ENCODE peak calls at places on chromosome 17, in four cellular contexts. K, O, T and A are unnamed samples.

GRCh38 chr17:3747805-3748204 is 24.1 kb downstream of the HASPIN start:
- DNase-seq in K (no peak), O (peak), T (no peak), A (no peak)

GRCh38 chr17:57541472-57542394 is 203.4 kb downstream of the CCDC182 start:
- DNase-seq in T (no peak), K (no peak), O (peak), A (no peak)

GRCh38 chr17:6913608-6914443 is 82.0 kb upstream of the ALOX12 start:
- DNase-seq in T (peak), K (peak), O (peak), A (peak)

GRCh38 chr17:17137731-17138585 is 68.2 kb downstream of the PLD6 start:
- DNase-seq in K (no peak), O (no peak), T (no peak), A (no peak)

GRCh38 chr17:9202572-9202971 is 181.3 kb downstream of the NTN1 start:
- DNase-seq in T (no peak), K (no peak), O (no peak), A (no peak)

GRCh38 chr17:65131946-65132345 is 5.2 kb upstream of the RGS9 start:
- DNase-seq in T (no peak), K (no peak), O (no peak), A (no peak)

GRCh38 chr17:45686250-45686649 is 97.9 kb upstream of the CRHR1 start:
- DNase-seq in T (no peak), O (peak), K (no peak), A (no peak)

GRCh38 chr17:46733837-46734516 is 84.5 kb downstream of the WNT3 start:
- DNase-seq in O (no peak), T (no peak), K (no peak), A (no peak)

GRCh38 chr17:73371285-73371684 is 59.5 kb upstream of the CDC42EP4 start:
- DNase-seq in O (peak), K (no peak), T (no peak), A (no peak)

GRCh38 chr17:71011389-71011788 is 842.1 kb downstream of the KCNJ2 start:
- DNase-seq in K (no peak), O (no peak), T (no peak), A (no peak)

GRCh38 chr17:67212716-67213417 is 32.1 kb downstream of the HELZ start:
- DNase-seq in K (no peak), T (no peak), O (peak), A (no peak)

GRCh38 chr17:57923182-57923872 is 31.9 kb downstream of the CUEDC1 start:
- DNase-seq in O (no peak), K (no peak), T (no peak), A (no peak)

GRCh38 chr17:58344047-58344790 is 7.8 kb downstream of the SUPT4H1 start:
- DNase-seq in O (peak), K (no peak), T (no peak), A (no peak)

GRCh38 chr17:56756536-56756935 is 77.2 kb downstream of the C17orf67 start:
- DNase-seq in O (peak), K (no peak), T (no peak), A (no peak)

GRCh38 chr17:78124081-78124835 is 4.3 kb downstream of the TMC6 start:
- DNase-seq in K (no peak), O (peak), T (no peak), A (no peak)

GRCh38 chr17:46942441-46943217 is 19.7 kb downstream of the GOSR2 start:
- DNase-seq in K (peak), O (peak), T (peak), A (peak)

GRCh38 chr17:65370669-65371126 is 190.8 kb downstream of the AXIN2 start:
- DNase-seq in T (no peak), K (no peak), O (peak), A (no peak)

GRCh38 chr17:48644159-48644558 is 18.0 kb upstream of the HOXB9 start:
- DNase-seq in K (no peak), T (no peak), O (no peak), A (no peak)

GRCh38 chr17:55770220-55770870 is 19.5 kb downstream of the PCTP start:
- DNase-seq in T (no peak), O (peak), K (no peak), A (no peak)

GRCh38 chr17:82056729-82057621 is 5.3 kb downstream of the GPS1 start:
- DNase-seq in T (no peak), O (no peak), K (no peak), A (no peak)

GRCh38 chr17:263773-264172 is 82.3 kb upstream of the DOC2B start:
- DNase-seq in T (no peak), K (no peak), O (no peak), A (peak)

GRCh38 chr17:17781591-17782424 is 55.0 kb downstream of the SREBF1 start:
- DNase-seq in O (peak), K (peak), T (peak), A (peak)

GRCh38 chr17:3002538-3003301 is 60.7 kb downstream of the OR1D5 start:
- DNase-seq in T (no peak), K (no peak), O (peak), A (no peak)

GRCh38 chr17:7557825-7558543 is 566 bp upstream of the TNFSF13 start:
- DNase-seq in T (peak), K (no peak), O (peak), A (no peak)

GRCh38 chr17:48175692-48176450 is 68.3 kb downstream of the SNX11 start:
- DNase-seq in T (no peak), K (no peak), O (no peak), A (no peak)

GRCh38 chr17:68133370-68134045 is 98.0 kb downstream of the KPNA2 start:
- DNase-seq in O (peak), T (peak), K (no peak), A (no peak)

GRCh38 chr17:63955791-63956190 is 16.9 kb downstream of the SCN4A start:
- DNase-seq in T (no peak), O (no peak), K (no peak), A (no peak)
- TF ChIP-seq CTCF in T (no peak), O (no peak), K (no peak), A (no peak)

GRCh38 chr17:14784997-14785696 is 480.0 kb downstream of the PMP22 start:
- DNase-seq in T (peak), K (peak), O (no peak), A (no peak)
- TF ChIP-seq CTCF in T (peak), K (peak), O (no peak), A (no peak)

DNA sequence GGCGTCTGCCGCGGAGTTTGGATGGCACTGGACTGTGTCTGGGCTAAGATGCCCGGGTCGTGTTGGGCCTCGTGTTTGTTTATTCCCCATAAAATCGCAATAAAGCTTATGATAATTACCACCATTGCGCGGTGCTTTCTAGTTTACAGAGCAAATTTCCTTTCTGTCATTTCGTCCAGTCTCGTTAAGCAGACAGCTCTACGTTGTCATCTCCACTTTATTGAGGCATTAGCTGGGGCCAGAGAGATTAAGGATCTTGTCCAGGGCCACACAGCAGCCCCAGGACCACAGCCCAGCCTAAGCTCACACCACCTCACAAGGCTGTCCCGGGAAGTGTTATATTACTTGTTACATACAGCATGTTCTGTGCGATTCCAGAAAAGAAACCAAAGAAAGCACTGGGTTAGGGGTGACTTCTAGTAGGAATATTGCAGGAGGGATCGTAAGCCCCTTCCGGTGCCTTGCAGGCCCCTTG is 6.4 kb downstream of the NOS2 start:
- DNase-seq in T (no peak), O (no peak), K (no peak), A (no peak)
- TF ChIP-seq CTCF in T (no peak), O (no peak), K (no peak), A (no peak)

GRCh38 chr17:34451313-34451712 is 88.3 kb upstream of the CCL1 start:
- DNase-seq in T (no peak), O (peak), K (no peak), A (no peak)

GRCh38 chr17:34456121-34456520 is 93.1 kb upstream of the CCL1 start:
- DNase-seq in T (no peak), O (no peak), K (no peak), A (no peak)

GRCh38 chr17:34447406-34447805 is 84.4 kb upstream of the CCL1 start:
- DNase-seq in O (no peak), K (no peak), T (no peak), A (no peak)

GRCh38 chr17:34458266-34458665 is 95.2 kb upstream of the CCL1 start:
- DNase-seq in T (no peak), K (no peak), O (no peak), A (no peak)

DNA sequence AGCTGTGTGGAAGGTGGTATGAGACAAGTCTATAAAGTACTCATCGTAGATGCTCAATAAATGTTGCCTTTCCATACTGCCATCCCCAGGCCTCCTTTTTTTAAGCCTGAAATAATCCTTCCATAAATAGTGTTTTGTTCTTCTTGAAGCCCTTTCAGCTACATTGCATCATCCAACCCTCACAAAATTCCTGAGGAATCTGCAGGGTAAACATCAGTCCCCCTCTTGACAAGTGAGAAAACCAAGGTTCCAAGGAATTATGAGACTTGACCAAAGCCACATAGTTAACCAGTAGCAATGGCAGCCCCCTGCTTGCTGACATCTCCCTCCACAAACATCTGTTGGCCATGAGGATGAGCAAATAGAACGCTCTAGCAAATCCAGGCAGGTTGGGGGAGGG is 89.7 kb upstream of the CCL1 start:
- DNase-seq in O (no peak), K (no peak), T (no peak), A (no peak)
- TF ChIP-seq CTCF in O (no peak), K (no peak), T (no peak), A (no peak)

GRCh38 chr17:43003542-43004172 is 2.9 kb upstream of the IFI35 start:
- DNase-seq in T (peak), K (no peak), O (no peak), A (no peak)
- TF ChIP-seq CTCF in T (no peak), K (no peak), O (no peak), A (no peak)

GRCh38 chr17:14553847-14554246 is 253.0 kb downstream of the HS3ST3B1 start:
- DNase-seq in T (no peak), K (no peak), O (no peak), A (no peak)
- TF ChIP-seq CTCF in T (peak), K (peak), O (no peak), A (no peak)

GRCh38 chr17:39705786-39706348 is 6.0 kb downstream of the ERBB2 start:
- DNase-seq in O (no peak), T (peak), K (no peak), A (no peak)
- TF ChIP-seq CTCF in O (no peak), T (no peak), K (no peak), A (no peak)

GRCh38 chr17:79742589-79742918 is 11.8 kb downstream of the ENPP7 start:
- DNase-seq in T (no peak), O (no peak), K (no peak), A (no peak)
- TF ChIP-seq CTCF in T (no peak), O (no peak), K (no peak), A (no peak)